ENCODE peak calls at places on chromosomes 11 and 22, in eight cellular contexts. B is adrenal gland; X is activated CD4-positive, alpha-beta T cell treated with anti-CD3 and anti-CD28 coated beads, Interleukin-2, amount 50 U/mL, for 24 hours; N is non-pigmented ciliary epithelial cell; K is activated T-cell treated with anti-CD3 and anti-CD28 coated beads, Interleukin-2, amount 50 U/mL, for 1 hour; H is putamen; Y is fibroblast of mammary gland; O is HCEC 1CT. T is an unnamed sample.

GRCh38 chr11:63375434-63375833 is 5.8 kb downstream of the SLC22A9 start:
- DNase-seq in K (no peak), O (no peak), Y (no peak), N (no peak), X (no peak), H (no peak), B (no peak), T (no peak)

GRCh38 chr22:22593964-22594656 is 35.0 kb upstream of the PRAME start:
- DNase-seq in Y (peak), O (peak), X (no peak), N (peak), K (peak), H (no peak), B (peak), T (no peak)

GRCh38 chr11:117022526-117022925 is 75.7 kb downstream of the SIK3 start:
- DNase-seq in X (no peak), B (no peak), K (no peak), N (no peak), Y (no peak), H (no peak), O (no peak), T (no peak)

GRCh38 chr11:73213196-73214143 is 4.6 kb upstream of the P2RY2 start:
- DNase-seq in X (no peak), B (peak), O (no peak), H (no peak), K (no peak), N (no peak), Y (no peak), T (peak)

GRCh38 chr22:36056980-36057379 is 28.4 kb upstream of the RBFOX2 start:
- DNase-seq in X (no peak), H (no peak), N (no peak), K (no peak), B (no peak), O (peak), Y (peak), T (no peak)

GRCh38 chr11:63760487-63761079 is 8.0 kb downstream of the ZFTA start:
- DNase-seq in B (no peak), K (no peak), H (no peak), Y (no peak), N (no peak), O (no peak), X (no peak), T (no peak)

GRCh38 chr11:69305885-69306540 is 12.1 kb downstream of the MYEOV start:
- DNase-seq in Y (no peak), X (no peak), H (no peak), N (no peak), B (peak), K (no peak), O (no peak), T (no peak)

GRCh38 chr11:10694481-10695239 is 1.1 kb upstream of the IRAG1 start:
- DNase-seq in N (peak), X (no peak), B (no peak), O (peak), Y (peak), K (no peak), H (no peak), T (no peak)

GRCh38 chr11:62602141-62603071 is 741 bp upstream of the MTA2 start:
- DNase-seq in X (no peak), K (no peak), Y (peak), H (peak), O (peak), B (peak), N (no peak), T (peak)

GRCh38 chr11:65422633-65423515 is at the start of gene NEAT1:
- DNase-seq in H (peak), Y (peak), B (peak), O (peak), K (peak), X (peak), N (no peak), T (peak)

GRCh38 chr11:115168229-115168671 is 336.0 kb downstream of the CADM1 start:
- DNase-seq in Y (no peak), H (no peak), B (peak), K (no peak), N (no peak), O (no peak), X (no peak), T (no peak)

GRCh38 chr11:10588904-10589303 is 20.4 kb upstream of the LYVE1 start:
- DNase-seq in H (no peak), Y (no peak), O (no peak), N (no peak), K (no peak), B (no peak), X (no peak), T (no peak)

GRCh38 chr11:124829986-124830385 is 29.8 kb upstream of the MSANTD2 start:
- DNase-seq in H (no peak), O (no peak), K (no peak), Y (peak), B (no peak), X (no peak), N (no peak), T (no peak)

GRCh38 chr11:12914401-12914912 is 94.7 kb upstream of the RASSF10 start:
- DNase-seq in K (no peak), B (no peak), O (no peak), X (no peak), N (no peak), H (peak), Y (peak), T (peak)

GRCh38 chr11:29634248-29634647 is 382.6 kb downstream of the KCNA4 start:
- DNase-seq in N (no peak), K (no peak), B (no peak), O (peak), Y (no peak), X (no peak), H (no peak), T (no peak)

GRCh38 chr11:86949995-86950993 is 4.9 kb downstream of the FZD4 start:
- DNase-seq in N (no peak), H (no peak), O (no peak), B (no peak), X (no peak), Y (no peak), K (no peak), T (no peak)

T was measured in sigmoid colon.